ENCODE peak calls at places on chromosomes 5 and 9, in ten cellular contexts. L is neural progenitor cell, E is PC-3, V is hepatocyte, N is Karpas-422, B is GM23338, H is SK-N-SH, T is GM12878, R is OCI-LY7, C is keratinocyte. S is an unnamed sample.
A peak's percentile ranks its signal among the peaks of the same experiment; 100 is the strongest.

GRCh38 chr5:132064140-132064539 is 3.7 kb downstream of the IL3 start:
- DNase-seq in L (no peak), E (no peak), V (no peak), N (no peak), B (no peak), H (no peak), T (no peak), R (no peak), C (no peak), S (no peak)

GRCh38 chr5:131994533-131995226 is 16.8 kb downstream of the ACSL6 start:
- DNase-seq in L (peak; percentile 38), E (no peak), V (no peak), N (no peak), B (peak; percentile 19), H (no peak), T (no peak), R (no peak), C (no peak), S (no peak)

GRCh38 chr5:127386557-127386956 is 96.0 kb downstream of the MEGF10 start:
- DNase-seq in L (no peak), E (peak; percentile 7), V (no peak), N (no peak), B (no peak), H (no peak), T (no peak), R (no peak), C (no peak), S (no peak)

GRCh38 chr9:36486454-36486932 is 86.2 kb upstream of the MELK start:
- DNase-seq in L (peak; percentile 45), E (no peak), V (peak; percentile 39), N (no peak), B (peak; percentile 24), H (no peak), T (no peak), R (no peak), C (no peak), S (peak; percentile 30)

GRCh38 chr5:57368010-57368409 is 114.6 kb downstream of the ACTBL2 start:
- DNase-seq in L (no peak), E (peak; percentile 3), V (no peak), N (no peak), B (no peak), H (peak; percentile 47), T (no peak), R (no peak), C (no peak), S (no peak)

GRCh38 chr5:51226420-51226735 is 156.9 kb upstream of the ISL1 start:
- DNase-seq in L (peak; percentile 52), E (no peak), V (peak; percentile 52), N (no peak), B (peak; percentile 94), H (no peak), T (no peak), R (no peak), C (no peak), S (peak; percentile 24)

GRCh38 chr5:113581388-113581787 is 67.9 kb downstream of the YTHDC2 start:
- DNase-seq in L (no peak), E (no peak), V (no peak), N (no peak), B (no peak), H (no peak), T (no peak), R (no peak), C (no peak), S (no peak)

GRCh38 chr5:120479066-120479465 is 15.0 kb downstream of the PRR16 start:
- DNase-seq in L (no peak), E (no peak), V (no peak), N (no peak), B (no peak), H (no peak), T (no peak), R (no peak), C (no peak), S (no peak)

GRCh38 chr5:113357696-113358476 is 76.9 kb downstream of the TSSK1B start:
- DNase-seq in L (no peak), E (no peak), V (no peak), N (no peak), B (no peak), H (no peak), T (no peak), R (no peak), C (no peak), S (no peak)

GRCh38 chr9:21017092-21017491 is 14.3 kb downstream of the HACD4 start:
- DNase-seq in L (no peak), E (peak; percentile 91), V (no peak), N (no peak), B (no peak), H (no peak), T (no peak), R (no peak), C (no peak), S (no peak)

GRCh38 chr5:78504726-78505431 is 143.7 kb downstream of the LHFPL2 start:
- DNase-seq in L (no peak), E (peak; percentile 94), V (peak; percentile 72), N (no peak), B (no peak), H (peak; percentile 80), T (no peak), R (no peak), C (peak; percentile 61), S (no peak)

GRCh38 chr5:129228577-129228976 is 134.0 kb downstream of the ISOC1 start:
- DNase-seq in L (no peak), E (no peak), V (no peak), N (no peak), B (no peak), H (no peak), T (no peak), R (no peak), C (no peak), S (no peak)

GRCh38 chr9:82037126-82037525 is 48.6 kb downstream of the SPATA31D1 start:
- DNase-seq in L (no peak), E (no peak), V (no peak), N (no peak), B (no peak), H (no peak), T (no peak), R (no peak), C (no peak), S (no peak)

GRCh38 chr9:3743901-3744413 is 218.2 kb upstream of the RFX3 start:
- DNase-seq in L (no peak), E (no peak), V (no peak), N (no peak), B (no peak), H (peak; percentile 42), T (no peak), R (no peak), C (no peak), S (no peak)

GRCh38 chr9:72947987-72948465 is 4.8 kb downstream of the ALDH1A1 start:
- DNase-seq in L (no peak), E (no peak), V (no peak), N (no peak), B (no peak), H (no peak), T (no peak), R (no peak), C (no peak), S (no peak)

GRCh38 chr9:72943844-72944462 is 8.9 kb downstream of the ALDH1A1 start:
- DNase-seq in L (no peak), E (no peak), V (no peak), N (no peak), B (no peak), H (no peak), T (no peak), R (no peak), C (no peak), S (no peak)

GRCh38 chr9:72946821-72947220 is 6.0 kb downstream of the ALDH1A1 start:
- DNase-seq in L (no peak), E (no peak), V (no peak), N (no peak), B (no peak), H (no peak), T (no peak), R (no peak), C (no peak), S (no peak)

GRCh38 chr9:72946318-72946717 is 6.5 kb downstream of the ALDH1A1 start:
- DNase-seq in L (no peak), E (no peak), V (no peak), N (no peak), B (no peak), H (no peak), T (no peak), R (no peak), C (no peak), S (no peak)

GRCh38 chr9:72945391-72945790 is 7.5 kb downstream of the ALDH1A1 start:
- DNase-seq in L (no peak), E (no peak), V (no peak), N (no peak), B (no peak), H (no peak), T (no peak), R (no peak), C (no peak), S (no peak)
- H2AFZ ChIP-seq in L (peak overlapping the region; percentile 79), E (no peak overlapping the region), V (no peak overlapping the region), N (no peak overlapping the region), B (peak overlapping the region; percentile 26), H (no peak overlapping the region), T (no peak overlapping the region), R (no peak overlapping the region), C (no peak overlapping the region), S (no peak overlapping the region)

GRCh38 chr5:172458956-172459355 is 4.6 kb upstream of the SH3PXD2B start:
- DNase-seq in L (no peak), E (no peak), V (no peak), N (no peak), B (no peak), H (no peak), T (no peak), R (no peak), C (no peak), S (no peak)

GRCh38 chr5:172466062-172466461 is 11.7 kb upstream of the SH3PXD2B start:
- DNase-seq in L (no peak), E (no peak), V (no peak), N (no peak), B (no peak), H (no peak), T (no peak), R (no peak), C (no peak), S (no peak)

GRCh38 chr5:172459396-172460165 is 5.3 kb upstream of the SH3PXD2B start:
- DNase-seq in L (no peak), E (no peak), V (no peak), N (no peak), B (no peak), H (no peak), T (no peak), R (no peak), C (no peak), S (no peak)

GRCh38 chr5:172463031-172463430 is 8.7 kb upstream of the SH3PXD2B start:
- DNase-seq in L (no peak), E (no peak), V (no peak), N (no peak), B (no peak), H (no peak), T (no peak), R (no peak), C (no peak), S (no peak)
- H2AFZ ChIP-seq in L (no peak overlapping the region), E (no peak overlapping the region), V (no peak overlapping the region), N (no peak overlapping the region), B (peak overlapping the region; percentile 48), H (no peak overlapping the region), T (no peak overlapping the region), R (no peak overlapping the region), C (no peak overlapping the region), S (no peak overlapping the region)

GRCh38 chr9:99259231-99259918 is 37.3 kb downstream of the SEC61B start:
- DNase-seq in L (no peak), E (no peak), V (peak; percentile 20), N (no peak), B (peak; percentile 34), H (no peak), T (no peak), R (peak; percentile 74), C (no peak), S (no peak)
- H2AFZ ChIP-seq in L (peak overlapping the region; percentile 72), E (peak overlapping the region; percentile 55), V (no peak overlapping the region), N (peak overlapping the region; percentile 81), B (peak overlapping the region; percentile 80), H (no peak overlapping the region), T (peak overlapping the region; percentile 61), R (peak overlapping the region; percentile 86), C (peak overlapping the region; percentile 72), S (peak overlapping the region; percentile 74)

GRCh38 chr9:97737429-97737828 is 40.3 kb upstream of the XPA start:
- DNase-seq in L (peak; percentile 26), E (peak; percentile 24), V (no peak), N (no peak), B (peak; percentile 71), H (peak; percentile 65), T (no peak), R (no peak), C (no peak), S (no peak)
- H2AFZ ChIP-seq in L (peak overlapping the region; percentile 26), E (no peak overlapping the region), V (no peak overlapping the region), N (peak overlapping the region; percentile 26), B (no peak overlapping the region), H (no peak overlapping the region), T (no peak overlapping the region), R (no peak overlapping the region), C (no peak overlapping the region), S (peak overlapping the region; percentile 79)